ENCODE peak calls at places on chromosomes 2 and 18, in nine cellular contexts. C is activated CD8-positive, alpha-beta T cell treated with anti-CD3 and anti-CD28 coated beads, Interleukin-2, amount 10 ng/mL, durations not matched to agents 7 days and 5 days; T is AG08395; I is IMR-90; D is activated CD8-positive, alpha-beta memory T cell treated with anti-CD3 and anti-CD28 coated beads for 24 hours; Y is GM12891; S is heart left ventricle; H is DMS 273 treated with DMSO at 0.1 percent for 48 hours; G is activated naive CD4-positive, alpha-beta T cell treated with anti-CD3 and anti-CD28 coated beads, Interleukin-2, amount 10 ng/mL, durations not matched to agents 7 days and 5 days. Z is an unnamed sample.

GRCh38 chr2:186129767-186130581 is 356.1 kb upstream of the ZC3H15 start:
- DNase-seq in D (no peak), C (no peak), H (no peak), G (no peak), Y (no peak), S (no peak), I (peak; percentile 40), T (no peak), Z (peak; percentile 50)

GRCh38 chr18:63216497-63216896 is 103.1 kb downstream of the BCL2 start:
- DNase-seq in S (no peak), G (no peak), Y (no peak), D (no peak), C (no peak), H (no peak), T (no peak), I (no peak), Z (no peak)

GRCh38 chr2:201769664-201770373 is 10.9 kb downstream of the ALS2 start:
- DNase-seq in I (no peak), C (no peak), T (peak; percentile 5), G (no peak), S (no peak), H (peak; percentile 15), Y (no peak), D (no peak), Z (peak; percentile 6)

GRCh38 chr2:29444150-29444549 is 328.9 kb downstream of the CLIP4 start:
- DNase-seq in S (no peak), T (no peak), G (no peak), I (no peak), Y (no peak), H (no peak), C (no peak), D (no peak), Z (no peak)

GRCh38 chr2:104853926-104854506 is at the start of gene POU3F3:
- DNase-seq in D (peak; percentile 78), I (no peak), C (peak; percentile 60), Y (no peak), S (peak; percentile 73), G (peak; percentile 46), T (peak; percentile 44), H (peak; percentile 98), Z (peak; percentile 87)

GRCh38 chr2:112942654-112943002 is 31.7 kb downstream of the IL37 start:
- DNase-seq in T (no peak), H (no peak), D (no peak), G (no peak), C (no peak), S (no peak), I (no peak), Y (no peak), Z (no peak)

GRCh38 chr2:191738003-191738402 is 60.1 kb downstream of the NABP1 start:
- DNase-seq in Y (no peak), H (no peak), D (no peak), G (no peak), S (no peak), C (no peak), T (no peak), I (no peak), Z (peak; percentile 13)

GRCh38 chr2:47655563-47655880 is 127.4 kb upstream of the MSH6 start:
- DNase-seq in G (no peak), D (no peak), T (no peak), I (no peak), S (no peak), Y (no peak), C (no peak), H (no peak), Z (no peak)

GRCh38 chr18:12741351-12741750 is 38.5 kb downstream of the PSMG2 start:
- DNase-seq in S (no peak), Y (no peak), C (no peak), G (no peak), D (peak; percentile 13), T (no peak), H (no peak), I (peak; percentile 49), Z (no peak)

GRCh38 chr18:22632191-22632590 is 214.5 kb upstream of the CTAGE1 start:
- DNase-seq in C (no peak), T (no peak), Y (no peak), G (no peak), D (no peak), I (peak; percentile 20), S (no peak), H (no peak), Z (no peak)

GRCh38 chr2:95346236-95346737 is 49.1 kb downstream of the KCNIP3 start:
- DNase-seq in Y (no peak), G (no peak), H (no peak), T (peak; percentile 93), D (no peak), S (peak; percentile 72), I (peak; percentile 29), C (no peak), Z (no peak)

GRCh38 chr2:57080035-57080434 is 896.2 kb downstream of the CCDC85A start:
- DNase-seq in G (no peak), I (no peak), D (no peak), H (no peak), S (no peak), C (no peak), T (no peak), Y (no peak), Z (no peak)

GRCh38 chr2:37167636-37168182 is 10.9 kb upstream of the EIF2AK2 start:
- DNase-seq in D (no peak), S (no peak), T (no peak), Y (no peak), G (no peak), H (no peak), C (no peak), I (no peak), Z (no peak)

GRCh38 chr18:24127735-24128134 is 11.1 kb upstream of the CABYR start:
- DNase-seq in G (no peak), T (no peak), H (no peak), I (no peak), C (no peak), S (no peak), Y (no peak), D (no peak), Z (no peak)

GRCh38 chr2:132814651-132815050 is 144.6 kb upstream of the LYPD1 start:
- DNase-seq in S (no peak), G (no peak), I (no peak), T (no peak), D (no peak), C (no peak), H (no peak), Y (no peak), Z (no peak)

GRCh38 chr2:208686665-208687064 is 280.1 kb downstream of the PTH2R start:
- DNase-seq in C (no peak), Y (no peak), G (no peak), H (no peak), S (no peak), D (no peak), I (no peak), T (no peak), Z (no peak)

GRCh38 chr2:119116411-119117295 is 41.9 kb downstream of the C1QL2 start:
- DNase-seq in D (no peak), H (no peak), Y (no peak), C (no peak), G (no peak), T (no peak), S (no peak), I (no peak), Z (no peak)

Z was measured in NCI-H446.